ENCODE peak calls at places on chromosomes 16 and 17, in four cellular contexts. N is H9, P is mesendoderm, U is IMR-90. A is an unnamed sample.

GRCh38 chr16:84499638-84500037 is 4.8 kb downstream of the MEAK7 start:
- DNase-seq in U (no peak), P (no peak), N (no peak), A (no peak)

GRCh38 chr16:25854141-25854540 is 162.4 kb downstream of the HS3ST4 start:
- DNase-seq in N (no peak), P (peak), U (no peak), A (no peak)

GRCh38 chr17:54948380-54948779 is 20.1 kb downstream of the COX11 start:
- DNase-seq in N (no peak), P (no peak), U (peak), A (no peak)

GRCh38 chr16:1501630-1502029 is 8.5 kb downstream of the TELO2 start:
- DNase-seq in P (no peak), U (no peak), N (no peak), A (no peak)

GRCh38 chr17:81701288-81702071 is 1.7 kb upstream of the MRPL12 start:
- DNase-seq in P (no peak), U (no peak), N (no peak), A (no peak)

GRCh38 chr17:65627892-65628622 is 66.6 kb upstream of the AXIN2 start:
- DNase-seq in N (no peak), U (peak), P (no peak), A (no peak)

GRCh38 chr16:12211870-12212690 is 235.5 kb downstream of the SNX29 start:
- DNase-seq in U (no peak), P (no peak), N (no peak), A (no peak)

GRCh38 chr16:88141580-88141979 is 190.3 kb downstream of the BANP start:
- DNase-seq in N (no peak), P (no peak), U (no peak), A (no peak)

GRCh38 chr16:10663744-10664143 is 31.0 kb downstream of the TEKT5 start:
- DNase-seq in P (no peak), N (no peak), U (no peak), A (no peak)

GRCh38 chr17:62760059-62760887 is 47.8 kb downstream of the MARCHF10 start:
- DNase-seq in U (peak), P (no peak), N (peak), A (no peak)

GRCh38 chr16:57956270-57956808 is 14.6 kb downstream of the CNGB1 start:
- DNase-seq in U (no peak), P (no peak), N (no peak), A (no peak)

GRCh38 chr16:26316683-26317464 is 625.1 kb downstream of the HS3ST4 start:
- DNase-seq in N (peak), U (no peak), P (peak), A (peak)

GRCh38 chr16:1413684-1414531 is 596 bp downstream of the UNKL start:
- DNase-seq in P (peak), U (peak), N (peak), A (peak)

GRCh38 chr17:60345233-60345632 is 46.7 kb downstream of the USP32 start:
- DNase-seq in N (no peak), P (peak), U (no peak), A (no peak)

GRCh38 chr17:17865035-17865434 is 28.2 kb upstream of the SREBF1 start:
- DNase-seq in N (no peak), U (no peak), P (no peak), A (no peak)

GRCh38 chr17:81545160-81545949 is 6.8 kb downstream of the FAAP100 start:
- DNase-seq in N (no peak), P (no peak), U (no peak), A (no peak)

GRCh38 chr17:19327039-19327776 is 35.3 kb downstream of the B9D1 start:
- DNase-seq in P (no peak), U (peak), N (no peak), A (no peak)

GRCh38 chr17:48054238-48055185 is 6.4 kb downstream of the NFE2L1 start:
- DNase-seq in U (peak), P (peak), N (peak), A (peak)

GRCh38 chr17:22131740-22132139 is 439.4 kb downstream of the KCNJ18 start:
- DNase-seq in N (no peak), U (no peak), P (no peak), A (no peak)

GRCh38 chr17:80811181-80812105 is 180.2 kb upstream of the CHMP6 start:
- DNase-seq in N (peak), P (no peak), U (no peak), A (no peak)

GRCh38 chr17:78019367-78019975 is 61.0 kb downstream of the TNRC6C start:
- DNase-seq in N (no peak), P (peak), U (peak), A (no peak)
- H3K56ac ChIP-seq in N (no peak), P (no peak), U (no peak), A (no peak)

GRCh38 chr16:2537451-2538379 is at the start of gene PDPK1:
- DNase-seq in P (peak), U (peak), N (peak), A (peak)
- H3K4ac ChIP-seq in P (no peak), U (peak), N (no peak), A (no peak)

GRCh38 chr17:1997587-1998425 is 27.3 kb downstream of the RTN4RL1 start:
- DNase-seq in U (no peak), N (peak), P (peak), A (peak)
- H3K56ac ChIP-seq in U (no peak), N (no peak), P (peak), A (no peak)

DNA sequence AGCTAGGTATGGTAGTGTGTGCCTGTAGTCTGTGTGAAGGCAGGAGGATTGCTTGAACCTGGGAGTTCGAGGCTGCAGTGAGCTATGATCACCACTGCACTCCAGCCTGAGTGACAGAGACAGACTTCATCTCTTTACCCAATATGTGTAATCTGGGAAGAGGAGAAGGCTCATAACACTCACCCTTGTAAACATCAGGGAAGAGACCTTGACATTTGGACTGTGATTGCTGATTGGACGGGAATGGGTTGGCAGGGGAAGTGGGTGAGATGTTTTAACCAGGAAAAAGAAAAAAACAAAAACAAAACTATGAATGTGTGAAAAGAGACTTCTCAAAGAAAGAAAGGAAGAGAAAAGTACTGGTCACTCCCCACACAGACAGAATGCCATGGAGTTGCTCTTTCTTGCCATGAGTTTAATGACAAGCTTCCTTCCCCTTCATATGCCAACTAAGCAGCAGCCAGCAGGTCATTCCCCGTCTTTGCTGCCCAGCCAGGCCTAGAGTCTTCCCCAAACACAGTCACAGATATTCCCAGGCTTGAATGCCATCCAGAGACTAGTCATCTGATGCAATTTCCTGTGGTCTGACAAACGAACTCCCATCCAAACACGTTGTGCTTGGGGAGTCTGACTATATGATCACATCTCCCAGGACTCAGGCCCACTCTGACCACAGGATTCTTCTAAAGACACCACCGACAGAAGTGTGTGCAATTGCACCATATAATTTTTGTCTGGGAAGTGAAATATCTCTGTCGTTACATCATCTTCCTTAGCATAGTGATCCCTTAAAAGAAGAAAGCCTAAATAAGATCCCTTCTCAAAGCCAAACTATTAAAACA is 3.6 kb upstream of the XAF1 start:
- DNase-seq in P (peak), U (peak), N (no peak), A (no peak)
- H3K4ac ChIP-seq in P (no peak), U (peak), N (no peak), A (no peak)

GRCh38 chr17:58006563-58006923 is 503 bp downstream of the SRSF1 start:
- DNase-seq in N (peak), U (peak), P (peak), A (peak)

GRCh38 chr17:58004060-58004459 is 3.0 kb downstream of the SRSF1 start:
- DNase-seq in P (no peak), U (no peak), N (no peak), A (no peak)

GRCh38 chr17:58006924-58007780 is at the start of gene SRSF1:
- DNase-seq in P (peak), N (peak), U (peak), A (peak)

GRCh38 chr17:58005031-58005727 is 1.9 kb downstream of the SRSF1 start:
- DNase-seq in N (no peak), P (no peak), U (peak), A (no peak)

GRCh38 chr17:58005728-58006562 is 1.1 kb downstream of the SRSF1 start:
- DNase-seq in U (no peak), P (no peak), N (no peak), A (no peak)
- H3K56ac ChIP-seq in U (peak), P (peak), N (peak), A (peak)

DNA sequence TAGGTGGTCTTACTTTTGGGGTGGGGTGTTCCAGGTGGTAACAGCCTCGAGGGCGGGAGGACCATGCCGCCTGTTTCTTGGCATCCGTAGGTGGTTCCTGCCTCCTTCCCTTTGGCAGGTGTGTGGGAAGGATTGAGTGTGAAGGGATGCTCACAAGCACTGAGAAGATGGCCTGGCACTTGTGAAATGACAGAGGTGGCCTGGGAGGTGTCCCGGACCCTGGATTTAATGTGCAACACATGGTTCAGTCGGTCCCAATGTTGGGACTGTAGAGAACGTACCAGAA is 165.8 kb upstream of the FOXF1 start:
- DNase-seq in P (no peak), U (no peak), N (no peak), A (no peak)
- H3K4ac ChIP-seq in P (no peak), U (peak), N (no peak), A (no peak)

A was measured in H1.